ENCODE peak calls at places on chromosome 15, in ten cellular contexts. M, X, G, F, E, J, Q, N, U and K are unnamed samples.

GRCh38 chr15:81516012-81516411 is 142.0 kb upstream of the TMC3 start:
- DNase-seq in U (no peak), G (no peak), M (no peak), Q (no peak), F (no peak), N (no peak), E (no peak), X (peak), J (peak), K (no peak)

GRCh38 chr15:48559270-48559669 is 86.2 kb downstream of the FBN1 start:
- DNase-seq in F (peak), X (peak), J (peak), Q (no peak), G (peak), M (no peak), E (no peak), N (peak), U (no peak), K (no peak)

GRCh38 chr15:59699810-59700431 is 10.8 kb upstream of the BNIP2 start:
- DNase-seq in U (peak), N (no peak), J (peak), E (no peak), Q (no peak), G (no peak), X (peak), M (no peak), F (no peak), K (no peak)

GRCh38 chr15:63943829-63944680 is 102.2 kb downstream of the DAPK2 start:
- DNase-seq in E (no peak), M (no peak), N (peak), X (no peak), G (no peak), J (no peak), F (no peak), Q (no peak), U (no peak), K (no peak)

GRCh38 chr15:67240235-67241131 is 14.0 kb downstream of the AAGAB start:
- DNase-seq in N (no peak), F (no peak), X (peak), Q (peak), E (no peak), M (peak), U (peak), G (no peak), J (no peak), K (peak)

GRCh38 chr15:44427756-44428724 is 611 bp downstream of the CTDSPL2 start:
- DNase-seq in X (peak), N (no peak), Q (no peak), J (peak), E (no peak), U (peak), G (no peak), M (peak), F (peak), K (peak)

GRCh38 chr15:66459818-66460615 is 37.5 kb downstream of the SNAPC5 start:
- DNase-seq in E (no peak), U (no peak), Q (no peak), M (no peak), N (no peak), J (no peak), G (peak), X (peak), F (peak), K (no peak)

GRCh38 chr15:67611803-67612369 is 69.4 kb downstream of the MAP2K5 start:
- DNase-seq in M (no peak), G (peak), E (no peak), N (no peak), F (no peak), U (no peak), J (no peak), Q (no peak), X (no peak), K (no peak)

GRCh38 chr15:48471073-48471472 is 139.8 kb downstream of the DUT start:
- DNase-seq in G (no peak), J (no peak), X (no peak), F (peak), N (no peak), M (no peak), Q (no peak), U (no peak), E (no peak), K (no peak)

GRCh38 chr15:82763361-82764142 is 42.3 kb downstream of the FSD2 start:
- DNase-seq in E (no peak), Q (no peak), N (no peak), M (no peak), J (no peak), X (no peak), G (no peak), F (no peak), U (no peak), K (no peak)